ENCODE peak calls at places on chromosomes 4 and X, in nine cellular contexts. X, V, G, L, E, H, Z, S and T are unnamed samples.

GRCh38 chr4:101200561-101200960 is 146.8 kb downstream of the PPP3CA start:
- DNase-seq in X (peak), V (no peak), G (no peak), L (peak), E (no peak), H (no peak), Z (peak), S (no peak), T (no peak)

GRCh38 chrX:48154796-48155195 is 24.4 kb downstream of the SPACA5B start:
- DNase-seq in X (no peak), V (no peak), G (no peak), L (no peak), E (no peak), H (no peak), Z (no peak), S (no peak), T (no peak)

GRCh38 chrX:139924069-139924695 is 8.7 kb downstream of the ATP11C start:
- DNase-seq in X (no peak), V (no peak), G (no peak), L (no peak), E (no peak), H (no peak), Z (no peak), S (no peak), T (no peak)

GRCh38 chr4:74114234-74114633 is 15.2 kb upstream of the CXCL2 start:
- DNase-seq in X (no peak), V (no peak), G (no peak), L (no peak), E (no peak), H (no peak), Z (no peak), S (no peak), T (no peak)

GRCh38 chrX:23952984-23953907 is 45.4 kb downstream of the CXorf58 start:
- DNase-seq in X (peak), V (no peak), G (no peak), L (no peak), E (peak), H (no peak), Z (no peak), S (no peak), T (peak)

GRCh38 chrX:27996132-27996531 is 14.9 kb upstream of the DCAF8L1 start:
- DNase-seq in X (no peak), V (no peak), G (no peak), L (no peak), E (no peak), H (no peak), Z (no peak), S (no peak), T (no peak)

GRCh38 chr4:13522282-13523104 is 21.8 kb downstream of the NKX3-2 start:
- DNase-seq in X (no peak), V (no peak), G (no peak), L (no peak), E (peak), H (no peak), Z (no peak), S (no peak), T (peak)

GRCh38 chr4:144709793-144710525 is 64.0 kb downstream of the HHIP start:
- DNase-seq in X (peak), V (no peak), G (no peak), L (peak), E (no peak), H (no peak), Z (no peak), S (no peak), T (no peak)

GRCh38 chr4:165874799-165875371 is 1.8 kb downstream of the TLL1 start:
- DNase-seq in X (no peak), V (peak), G (peak), L (no peak), E (no peak), H (peak), Z (no peak), S (peak), T (no peak)

GRCh38 chr4:114393295-114394038 is 205.1 kb upstream of the UGT8 start:
- DNase-seq in X (no peak), V (no peak), G (no peak), L (no peak), E (no peak), H (no peak), Z (no peak), S (no peak), T (no peak)

GRCh38 chr4:138199568-138200235 is 42.4 kb downstream of the SLC7A11 start:
- DNase-seq in X (peak), V (peak), G (no peak), L (no peak), E (no peak), H (peak), Z (no peak), S (no peak), T (no peak)

GRCh38 chrX:57282568-57282967 is 3.9 kb upstream of the FAAH2 start:
- DNase-seq in X (no peak), V (no peak), G (no peak), L (no peak), E (no peak), H (no peak), Z (no peak), S (no peak), T (no peak)

GRCh38 chr4:66034671-66035070 is 364.4 kb upstream of the EPHA5 start:
- DNase-seq in X (no peak), V (no peak), G (no peak), L (no peak), E (no peak), H (no peak), Z (no peak), S (no peak), T (no peak)

GRCh38 chr4:15413010-15413622 is 14.7 kb upstream of the C1QTNF7 start:
- DNase-seq in X (no peak), V (no peak), G (no peak), L (no peak), E (no peak), H (no peak), Z (no peak), S (no peak), T (no peak)

GRCh38 chrX:116824785-116825184 is 362.0 kb upstream of the CT83 start:
- DNase-seq in X (no peak), V (no peak), G (no peak), L (no peak), E (no peak), H (no peak), Z (no peak), S (no peak), T (no peak)

GRCh38 chr4:16237715-16238114 is 11.4 kb upstream of the TAPT1 start:
- DNase-seq in X (no peak), V (no peak), G (no peak), L (no peak), E (no peak), H (no peak), Z (peak), S (no peak), T (no peak)

GRCh38 chr4:122003335-122003734 is 51.5 kb upstream of the TRPC3 start:
- DNase-seq in X (peak), V (no peak), G (peak), L (no peak), E (peak), H (peak), Z (peak), S (peak), T (peak)

GRCh38 chrX:139823806-139824205 is 109.0 kb downstream of the ATP11C start:
- DNase-seq in X (no peak), V (no peak), G (no peak), L (no peak), E (no peak), H (no peak), Z (no peak), S (no peak), T (no peak)

GRCh38 chrX:42821803-42822443 is 44.0 kb upstream of the PPP1R2C start:
- DNase-seq in X (no peak), V (no peak), G (no peak), L (no peak), E (no peak), H (no peak), Z (no peak), S (no peak), T (no peak)

GRCh38 chrX:16144420-16144819 is 21.1 kb downstream of the GRPR start:
- DNase-seq in X (no peak), V (no peak), G (no peak), L (no peak), E (no peak), H (no peak), Z (no peak), S (no peak), T (no peak)

GRCh38 chrX:45266456-45266855 is 65.8 kb upstream of the DIPK2B start:
- DNase-seq in X (no peak), V (no peak), G (no peak), L (no peak), E (no peak), H (no peak), Z (no peak), S (no peak), T (no peak)

GRCh38 chr4:81743731-81744465 is 272.2 kb upstream of the RASGEF1B start:
- DNase-seq in X (no peak), V (no peak), G (no peak), L (no peak), E (no peak), H (no peak), Z (no peak), S (no peak), T (no peak)

GRCh38 chrX:23908219-23909003 is 605 bp downstream of the CXorf58 start:
- DNase-seq in X (no peak), V (peak), G (peak), L (no peak), E (no peak), H (no peak), Z (no peak), S (no peak), T (no peak)

GRCh38 chrX:153776611-153777045 is 4.2 kb upstream of the SRPK3 start:
- DNase-seq in X (no peak), V (no peak), G (no peak), L (no peak), E (no peak), H (peak), Z (no peak), S (no peak), T (no peak)

GRCh38 chrX:47200385-47201150 is 6.9 kb downstream of the UBA1 start:
- DNase-seq in X (no peak), V (no peak), G (no peak), L (no peak), E (no peak), H (no peak), Z (no peak), S (no peak), T (no peak)

GRCh38 chr4:169079942-169080827 is 70.1 kb upstream of the CBR4 start:
- DNase-seq in X (peak), V (no peak), G (no peak), L (peak), E (peak), H (no peak), Z (no peak), S (no peak), T (peak)

GRCh38 chr4:145609494-145610427 is 9.4 kb upstream of the MMAA start:
- DNase-seq in X (peak), V (peak), G (peak), L (peak), E (peak), H (peak), Z (peak), S (peak), T (peak)

GRCh38 chrX:17637235-17637634 is 100.1 kb upstream of the SCML1 start:
- DNase-seq in X (no peak), V (no peak), G (no peak), L (no peak), E (no peak), H (no peak), Z (no peak), S (no peak), T (no peak)

GRCh38 chrX:107565916-107566602 is 62.3 kb upstream of the PRPS1 start:
- DNase-seq in X (peak), V (peak), G (peak), L (peak), E (no peak), H (no peak), Z (no peak), S (peak), T (no peak)

GRCh38 chrX:111624169-111624568 is 56.8 kb upstream of the ALG13 start:
- DNase-seq in X (no peak), V (no peak), G (no peak), L (no peak), E (no peak), H (no peak), Z (no peak), S (no peak), T (no peak)

GRCh38 chr4:15162465-15163283 is 160.4 kb downstream of the CPEB2 start:
- DNase-seq in X (no peak), V (no peak), G (no peak), L (peak), E (peak), H (no peak), Z (no peak), S (no peak), T (peak)

GRCh38 chr4:19807505-19807904 is 444.2 kb upstream of the SLIT2 start:
- DNase-seq in X (peak), V (no peak), G (no peak), L (peak), E (no peak), H (no peak), Z (no peak), S (no peak), T (no peak)

GRCh38 chr4:87192155-87192919 is 28.1 kb downstream of the KLHL8 start:
- DNase-seq in X (no peak), V (no peak), G (no peak), L (peak), E (no peak), H (no peak), Z (no peak), S (no peak), T (no peak)

GRCh38 chr4:7758444-7758815 is 181.2 kb downstream of the AFAP1 start:
- DNase-seq in X (no peak), V (no peak), G (peak), L (no peak), E (no peak), H (no peak), Z (no peak), S (no peak), T (no peak)

GRCh38 chr4:151169223-151169622 is 69.8 kb downstream of the RPS3A start:
- DNase-seq in X (no peak), V (peak), G (no peak), L (peak), E (no peak), H (no peak), Z (no peak), S (no peak), T (no peak)

GRCh38 chr4:54659213-54660144 is 1.7 kb downstream of the KIT start:
- DNase-seq in X (peak), V (peak), G (peak), L (no peak), E (no peak), H (no peak), Z (no peak), S (no peak), T (peak)

GRCh38 chr4:62324215-62324614 is 1124.1 kb downstream of the ADGRL3 start:
- DNase-seq in X (no peak), V (no peak), G (no peak), L (peak), E (no peak), H (no peak), Z (no peak), S (no peak), T (no peak)

GRCh38 chrX:115649461-115650063 is 88.6 kb downstream of the PLS3 start:
- DNase-seq in X (no peak), V (no peak), G (no peak), L (no peak), E (no peak), H (no peak), Z (no peak), S (no peak), T (no peak)

GRCh38 chr4:70901607-70901983 is 574 bp upstream of the MOB1B start:
- DNase-seq in X (no peak), V (no peak), G (no peak), L (no peak), E (peak), H (no peak), Z (no peak), S (no peak), T (no peak)

GRCh38 chr4:20544645-20545044 is 155.6 kb upstream of the PACRGL start:
- DNase-seq in X (no peak), V (no peak), G (no peak), L (peak), E (no peak), H (no peak), Z (no peak), S (no peak), T (peak)

DNA sequence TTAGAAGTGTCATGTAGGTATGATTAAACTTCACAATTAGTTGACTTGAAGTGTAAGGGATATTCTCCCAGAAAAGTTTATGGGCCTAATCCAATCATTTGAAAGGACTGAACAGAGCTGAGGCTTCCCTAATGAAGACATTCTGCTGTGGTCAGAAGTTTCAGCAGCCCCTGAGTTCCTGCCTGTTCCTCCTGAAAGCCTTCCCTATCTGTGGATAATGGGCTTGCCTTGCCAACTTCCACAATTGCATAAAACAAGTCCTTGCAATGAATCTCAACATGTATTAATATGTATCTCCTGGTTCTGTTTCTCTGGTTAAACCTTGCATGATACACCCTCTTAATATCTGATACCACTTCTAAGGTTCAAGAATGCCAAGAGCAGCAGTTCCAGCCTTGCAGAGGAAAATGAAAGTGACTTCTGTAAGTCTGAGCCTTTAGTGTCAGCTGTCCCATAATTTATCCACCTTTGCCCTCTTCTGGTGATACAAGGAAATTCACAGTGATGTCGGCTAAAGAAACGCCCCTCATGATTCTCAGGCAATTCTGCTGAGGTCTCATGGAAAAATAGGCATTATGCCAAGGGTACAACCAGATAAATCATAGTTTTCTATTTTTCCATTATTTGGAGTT is 172.4 kb upstream of the CXCL13 start:
- DNase-seq in X (peak), V (no peak), G (peak), L (peak), E (peak), H (no peak), Z (peak), S (no peak), T (peak)
- TF ChIP-seq CTCF in X (peak), V (peak), G (peak), L (peak), E (peak), H (no peak), Z (peak), S (peak), T (peak)

DNA sequence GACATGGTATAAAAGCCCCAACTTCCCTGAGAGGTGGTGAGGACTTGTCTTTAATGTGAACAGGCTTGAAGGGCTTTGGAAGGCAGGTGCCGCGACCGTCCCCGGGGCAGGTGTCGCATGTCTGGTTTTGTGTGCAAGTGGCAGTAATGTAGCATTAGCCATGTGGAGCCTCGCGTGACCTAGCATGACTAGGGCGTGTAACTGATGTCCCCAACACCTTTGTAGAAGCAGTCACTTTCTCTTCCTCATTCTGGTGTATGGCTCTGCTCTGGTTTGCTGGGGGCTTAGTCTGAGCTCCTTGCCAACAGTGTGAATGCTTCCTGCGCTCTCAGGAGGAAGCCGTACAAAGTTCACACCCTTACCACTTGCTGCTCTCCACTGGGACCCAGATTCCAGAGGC is 145.7 kb downstream of the AMMECR1 start:
- DNase-seq in X (no peak), V (no peak), G (no peak), L (no peak), E (peak), H (no peak), Z (no peak), S (no peak), T (peak)
- TF ChIP-seq CTCF in X (no peak), V (no peak), G (no peak), L (no peak), E (no peak), H (no peak), Z (no peak), S (no peak), T (no peak)

DNA sequence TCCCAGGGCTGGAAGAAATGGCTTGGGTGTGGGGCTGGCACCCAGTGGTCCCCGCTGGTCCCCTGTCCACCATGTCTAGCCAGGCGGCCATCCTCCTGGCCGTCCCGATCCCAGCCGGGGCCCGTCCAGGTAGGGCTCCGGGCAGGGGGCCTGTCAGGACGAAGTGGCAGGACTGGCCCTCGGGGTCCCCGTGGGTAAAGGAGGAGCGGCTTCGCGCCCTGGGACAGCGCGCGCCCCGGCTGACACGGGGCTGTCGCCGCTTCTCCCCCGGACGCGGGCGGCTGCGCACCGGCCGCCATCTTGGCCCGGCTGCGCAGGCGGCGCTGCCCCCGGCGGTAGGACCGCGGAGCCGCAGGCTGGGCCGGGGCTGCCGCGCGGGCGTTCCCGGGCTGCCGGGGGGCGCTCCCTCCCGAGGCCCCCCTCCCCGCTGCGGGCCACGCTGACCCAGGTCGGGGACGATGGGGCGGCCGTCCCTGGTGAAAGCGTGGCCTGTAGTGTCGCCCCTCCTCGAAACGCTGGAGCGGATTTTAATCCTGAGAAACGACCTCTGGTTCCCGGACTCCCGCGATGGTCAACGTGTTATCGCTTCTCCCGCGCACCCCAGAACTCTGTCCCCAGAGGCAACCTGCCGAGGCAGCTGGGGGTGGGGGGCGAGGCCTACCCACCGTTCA is 60.4 kb upstream of the BCOR start:
- DNase-seq in X (peak), V (no peak), G (peak), L (no peak), E (peak), H (peak), Z (no peak), S (peak), T (peak)
- TF ChIP-seq CTCF in X (peak), V (peak), G (no peak), L (no peak), E (peak), H (peak), Z (no peak), S (peak), T (peak)

DNA sequence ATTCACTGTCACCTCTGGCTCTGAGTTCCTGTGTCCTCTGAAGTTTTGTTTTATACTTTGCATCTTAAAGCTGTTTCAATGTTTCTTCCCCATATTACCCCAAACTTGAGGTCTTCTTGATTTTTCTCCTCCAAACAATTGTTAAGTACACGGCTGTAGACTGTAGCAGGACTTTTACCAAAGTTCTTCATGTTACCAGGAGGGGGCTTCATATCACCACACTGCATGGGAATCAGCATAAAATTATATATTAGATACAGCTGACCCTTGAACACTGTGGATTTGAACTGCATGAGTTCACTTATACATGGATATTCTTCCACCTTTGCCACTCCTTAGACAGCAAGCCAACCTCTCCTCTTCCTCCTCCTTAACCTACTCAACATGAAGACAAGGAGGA is 56.6 kb downstream of the SPATA18 start:
- DNase-seq in X (no peak), V (no peak), G (no peak), L (no peak), E (no peak), H (no peak), Z (no peak), S (no peak), T (no peak)
- TF ChIP-seq CTCF in X (no peak), V (no peak), G (no peak), L (no peak), E (no peak), H (no peak), Z (no peak), S (no peak), T (no peak)